ENCODE peak calls at places on chromosomes 6 and 20, in eight cellular contexts. E is heart left ventricle, N is GM23338, X is adrenal gland, S is mucosa of descending colon, Z is HCT116, U is left ventricle myocardium inferior, F is breast epithelium. T is an unnamed sample. For H3K4me1, the result is how much of the 10 kb centered on the place peaks cover.

GRCh38 chr6:113120214-113120576 is 737.0 kb upstream of the MARCKS start:
- DNase-seq in E (no peak), N (no peak), X (no peak), S (no peak), Z (peak), U (no peak), F (no peak), T (no peak)

GRCh38 chr6:142902636-142903053 is 42.3 kb downstream of the HIVEP2 start:
- DNase-seq in E (peak), N (no peak), X (peak), S (peak), Z (peak), U (peak), F (peak), T (peak)

GRCh38 chr20:10427060-10427692 is 6.8 kb downstream of the MKKS start:
- DNase-seq in E (peak), N (peak), X (peak), S (no peak), Z (no peak), U (peak), F (no peak), T (no peak)

GRCh38 chr6:166955865-166956443 is 396 bp downstream of the RNASET2 start:
- DNase-seq in E (no peak), N (peak), X (no peak), S (no peak), Z (no peak), U (no peak), F (no peak), T (peak)

GRCh38 chr6:106145741-106146227 is 59.6 kb downstream of the PRDM1 start:
- DNase-seq in E (no peak), N (no peak), X (no peak), S (no peak), Z (no peak), U (no peak), F (no peak), T (no peak)

GRCh38 chr6:140319209-140319608 is 944.8 kb upstream of the CITED2 start:
- DNase-seq in E (no peak), N (no peak), X (peak), S (no peak), Z (no peak), U (no peak), F (no peak), T (no peak)

GRCh38 chr20:35743693-35744491 is 1.8 kb upstream of the RBM39 start:
- DNase-seq in E (no peak), N (no peak), X (peak), S (peak), Z (no peak), U (no peak), F (peak), T (no peak)

GRCh38 chr6:131954775-131955107 is 3.6 kb upstream of the CCN2 start:
- DNase-seq in E (peak), N (peak), X (peak), S (no peak), Z (no peak), U (peak), F (peak), T (peak)

GRCh38 chr6:23329091-23329490 is 759.7 kb downstream of the HDGFL1 start:
- DNase-seq in E (no peak), N (no peak), X (no peak), S (no peak), Z (no peak), U (no peak), F (no peak), T (no peak)

GRCh38 chr6:32426338-32426737 is 13.3 kb upstream of the HLA-DRA start:
- DNase-seq in E (no peak), N (no peak), X (no peak), S (no peak), Z (no peak), U (no peak), F (no peak), T (no peak)

GRCh38 chr20:58209652-58210397 is 18.6 kb downstream of the ANKRD60 start:
- DNase-seq in E (peak), N (peak), X (peak), S (peak), Z (peak), U (peak), F (peak), T (peak)

GRCh38 chr20:33663161-33664084 is 1.3 kb downstream of the C20orf144 start:
- DNase-seq in E (peak), N (peak), X (peak), S (peak), Z (no peak), U (peak), F (no peak), T (peak)

GRCh38 chr6:43965628-43966373 is 161.5 kb downstream of the MRPL14 start:
- DNase-seq in E (no peak), N (no peak), X (no peak), S (no peak), Z (no peak), U (no peak), F (peak), T (no peak)

DNA sequence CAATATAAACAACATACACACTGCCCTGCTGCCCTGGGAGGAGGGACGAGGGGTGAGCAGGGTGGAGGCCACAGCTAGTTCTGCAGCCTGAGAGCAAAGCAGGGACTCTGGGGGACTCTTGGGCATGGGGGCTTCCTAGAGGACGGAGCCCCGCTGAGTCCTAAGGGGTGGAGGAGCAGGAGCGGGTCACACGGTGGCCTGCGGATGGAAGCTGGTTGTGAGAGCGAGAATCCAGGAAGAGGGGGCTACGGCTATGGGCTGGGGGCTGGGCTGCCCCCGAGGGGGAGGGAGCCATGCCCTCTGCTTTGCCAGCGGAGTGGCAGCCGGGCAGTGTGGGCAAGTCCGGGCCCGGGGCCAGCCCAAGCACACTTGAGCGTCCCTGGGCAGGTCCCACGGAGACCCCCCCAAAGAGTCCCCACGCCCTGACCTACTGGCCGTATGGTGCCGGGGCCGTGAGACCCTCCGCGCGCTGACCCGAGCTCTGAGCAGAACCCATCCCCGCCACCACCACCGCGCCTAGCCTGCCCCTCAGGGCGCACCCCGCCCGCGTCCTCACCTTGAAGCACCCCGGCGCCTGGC is 369 bp downstream of the ADAM33 start:
- DNase-seq in E (no peak), N (no peak), X (no peak), S (no peak), Z (no peak), U (no peak), F (no peak), T (no peak)
- H3K4me1 ChIP-seq in E (under half), N (under half), X (under half), S (under half), Z (under half), U (under half), F (under half), T (under half)

DNA sequence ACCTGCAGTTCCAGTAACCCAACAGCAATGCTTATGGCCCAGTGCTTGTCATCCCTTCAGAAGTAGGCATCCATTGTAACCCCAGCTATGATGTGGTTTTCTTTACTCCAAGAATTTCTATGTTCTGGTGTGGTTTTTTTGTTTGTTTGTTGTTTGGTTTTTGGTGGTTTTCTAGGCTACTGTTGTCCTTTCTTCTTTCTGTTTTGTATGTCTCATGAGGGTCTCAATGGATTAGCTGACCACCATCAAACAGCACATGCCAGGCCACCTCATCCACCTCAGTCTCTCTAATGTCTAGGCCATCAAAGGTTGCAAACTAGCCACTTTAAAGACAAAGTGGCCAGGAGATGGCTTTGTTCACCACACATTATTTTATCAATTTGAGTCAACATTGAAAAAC is 59.4 kb upstream of the TMEM30A start:
- DNase-seq in E (no peak), N (no peak), X (no peak), S (no peak), Z (no peak), U (no peak), F (no peak), T (no peak)
- TF ChIP-seq CTCF in E (no peak), N (no peak), X (no peak), S (no peak), Z (no peak), U (no peak), F (no peak), T (no peak)

GRCh38 chr20:19880256-19881079 is 122.4 kb downstream of the RIN2 start:
- DNase-seq in E (no peak), N (no peak), X (peak), S (no peak), Z (peak), U (no peak), F (no peak), T (no peak)
- H3K4me1 ChIP-seq in E (under half), N (under half), X (under half), S (under half), Z (under half), U (under half), F (under half), T (under half)

GRCh38 chr6:45229416-45229815 is 98.7 kb upstream of the RUNX2 start:
- DNase-seq in E (no peak), N (no peak), X (no peak), S (no peak), Z (no peak), U (no peak), F (no peak), T (no peak)

GRCh38 chr6:45226081-45226480 is 102.0 kb upstream of the RUNX2 start:
- DNase-seq in E (no peak), N (no peak), X (no peak), S (no peak), Z (no peak), U (no peak), F (no peak), T (no peak)

GRCh38 chr6:45231660-45232059 is 96.5 kb upstream of the RUNX2 start:
- DNase-seq in E (no peak), N (no peak), X (no peak), S (no peak), Z (no peak), U (no peak), F (no peak), T (no peak)
- TF ChIP-seq CTCF in E (no peak), N (no peak), X (no peak), S (no peak), Z (no peak), U (no peak), F (no peak), T (no peak)

GRCh38 chr6:117506180-117506835 is 23.8 kb downstream of the DCBLD1 start:
- DNase-seq in E (no peak), N (peak), X (no peak), S (no peak), Z (no peak), U (no peak), F (no peak), T (no peak)
- H3K4me1 ChIP-seq in E (under half), N (under half), X (under half), S (under half), Z (under half), U (under half), F (under half), T (under half)

DNA sequence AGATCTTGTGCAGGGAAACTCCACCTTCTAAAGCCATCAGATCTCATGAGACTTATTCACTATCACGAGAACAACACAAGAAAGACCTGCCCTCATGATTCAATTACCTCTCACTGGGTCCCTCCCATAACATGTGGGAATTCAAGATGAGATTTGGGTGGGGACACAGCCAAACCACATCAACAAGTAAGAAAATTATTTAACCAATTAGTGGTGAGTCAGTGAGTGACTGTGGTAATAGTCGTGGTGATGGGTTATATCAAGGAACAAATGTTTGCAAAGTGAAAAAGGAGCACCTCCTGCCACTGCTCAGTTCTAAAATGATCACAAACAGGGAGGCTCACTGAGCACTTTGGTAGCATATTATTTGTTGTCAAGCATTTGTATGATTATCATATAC is 20.6 kb downstream of the EPM2A start:
- DNase-seq in E (no peak), N (no peak), X (no peak), S (no peak), Z (no peak), U (no peak), F (no peak), T (no peak)
- TF ChIP-seq CTCF in E (no peak), N (no peak), X (no peak), S (no peak), Z (no peak), U (no peak), F (no peak), T (no peak)

DNA sequence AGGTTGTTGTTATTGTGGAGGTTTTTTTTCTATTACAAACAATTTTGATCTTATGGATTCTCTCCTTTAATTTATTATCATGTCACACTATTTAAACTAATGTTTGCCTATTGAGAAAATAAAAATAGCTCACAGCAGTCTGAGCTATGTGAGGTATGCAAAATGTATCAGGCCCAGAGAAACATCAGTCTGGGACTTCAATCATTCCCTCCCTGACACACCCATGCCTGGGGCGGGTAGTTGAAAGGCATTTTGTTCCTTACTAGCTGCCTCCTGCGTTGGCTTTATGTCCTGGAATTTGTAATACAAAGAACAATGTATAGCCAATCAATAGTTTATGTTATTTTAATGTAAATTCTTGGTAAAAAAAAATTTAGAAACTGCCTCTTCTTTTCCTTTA is 403.3 kb downstream of the EPM2A start:
- DNase-seq in E (no peak), N (peak), X (no peak), S (no peak), Z (no peak), U (no peak), F (no peak), T (no peak)
- H3K4me1 ChIP-seq in E (under half), N (under half), X (under half), S (under half), Z (under half), U (under half), F (under half), T (under half)

GRCh38 chr20:55160996-55161395 is 685.6 kb downstream of the DOK5 start:
- DNase-seq in E (no peak), N (no peak), X (no peak), S (no peak), Z (no peak), U (no peak), F (no peak), T (no peak)

DNA sequence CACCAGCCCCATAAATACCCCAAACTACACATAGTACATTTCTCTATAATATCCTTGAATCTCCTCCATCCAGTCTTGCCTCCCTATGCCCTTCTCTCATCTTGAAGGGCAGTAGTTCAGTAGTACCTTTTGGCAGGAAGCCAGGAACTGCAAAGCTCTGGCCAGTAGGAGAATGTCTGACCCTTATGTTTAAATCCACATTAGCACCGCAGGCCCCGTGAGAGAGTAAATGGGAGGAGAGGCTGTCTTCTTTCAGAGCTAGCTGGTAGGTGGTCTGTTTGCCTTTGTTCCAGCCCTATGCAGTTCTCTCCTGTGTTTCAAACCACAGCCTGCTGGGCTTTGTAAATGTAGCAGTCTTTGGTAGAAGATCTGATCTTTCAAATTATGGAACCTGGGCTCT is 690.7 kb downstream of the DOK5 start:
- DNase-seq in E (no peak), N (no peak), X (no peak), S (no peak), Z (no peak), U (no peak), F (no peak), T (no peak)
- TF ChIP-seq CTCF in E (no peak), N (no peak), X (no peak), S (no peak), Z (no peak), U (no peak), F (no peak), T (no peak)